ENCODE peak calls at places on chromosomes 4 and X, in seven cellular contexts. D is kidney tubule cell; Y is NCI-H1417; E is osteocyte; P is pancreas; L is activated CD4-positive, alpha-beta memory T cell treated with anti-CD3 and anti-CD28 coated beads for 36 hours; A is activated naive CD8-positive, alpha-beta T cell treated with anti-CD3 and anti-CD28 coated beads, Interleukin-2, amount 10 ng/mL, durations not matched to agents 7 days and 5 days. B is an unnamed sample.

GRCh38 chr4:24923550-24923949 is 10.7 kb upstream of the CCDC149 start:
- DNase-seq in A (no peak), Y (no peak), L (no peak), E (no peak), D (peak), P (no peak), B (no peak)

GRCh38 chr4:57136281-57136680 is 26.1 kb upstream of the IGFBP7 start:
- DNase-seq in L (no peak), A (no peak), E (no peak), D (peak), P (no peak), Y (no peak), B (no peak)

GRCh38 chrX:39816871-39817731 is 280.7 kb downstream of the BCOR start:
- DNase-seq in E (no peak), L (peak), Y (no peak), A (no peak), P (no peak), D (no peak), B (no peak)

GRCh38 chr4:107069049-107069448 is 32.9 kb upstream of the DKK2 start:
- DNase-seq in L (peak), A (no peak), D (no peak), P (no peak), Y (no peak), E (no peak), B (no peak)

GRCh38 chr4:176313596-176314341 is 6.0 kb upstream of the SPCS3 start:
- DNase-seq in E (no peak), L (no peak), A (no peak), Y (no peak), D (no peak), P (no peak), B (no peak)

GRCh38 chr4:186240848-186241491 is 13.7 kb downstream of the KLKB1 start:
- DNase-seq in E (no peak), L (no peak), A (no peak), D (no peak), P (no peak), Y (no peak), B (no peak)

GRCh38 chr4:306551-306961 is 1.3 kb upstream of the ZNF732 start:
- DNase-seq in D (peak), P (no peak), L (no peak), Y (no peak), A (no peak), E (no peak), B (no peak)

GRCh38 chr4:167964766-167965373 is 127.5 kb upstream of the ANXA10 start:
- DNase-seq in P (no peak), Y (no peak), A (no peak), E (no peak), D (no peak), L (no peak), B (no peak)

B was measured in Caco-2.